ENCODE peak calls at places on chromosomes 16 and 17, in six cellular contexts. D is body of pancreas; V is lower lobe of right lung; L is hepatocyte; C is CD4-positive, alpha-beta memory T cell; J is stomach. F is an unnamed sample. For H3K27me3, the result is how much of the 10 kb centered on the place peaks cover.

GRCh38 chr16:68235882-68236803 is at the start of gene ESRP2:
- DNase-seq in L (peak), D (peak), C (peak), V (peak), J (peak), F (peak)

GRCh38 chr16:64808474-64808873 is 313.4 kb downstream of the CDH11 start:
- DNase-seq in L (no peak), V (no peak), D (no peak), J (no peak), C (no peak), F (no peak)

GRCh38 chr17:6603746-6604325 is 36.7 kb downstream of the KIAA0753 start:
- DNase-seq in V (no peak), L (peak), C (no peak), D (peak), J (peak), F (no peak)

GRCh38 chr17:62713096-62713870 is 85.8 kb downstream of the MRC2 start:
- DNase-seq in V (no peak), C (no peak), D (no peak), L (no peak), J (no peak), F (peak)

GRCh38 chr17:32266389-32267269 is 997 bp downstream of the RHBDL3 start:
- DNase-seq in V (peak), J (no peak), D (peak), C (peak), L (no peak), F (peak)

GRCh38 chr17:266701-267656 is 85.5 kb upstream of the DOC2B start:
- DNase-seq in C (no peak), D (no peak), V (peak), J (peak), L (no peak), F (peak)

GRCh38 chr16:83109736-83110135 is 483.0 kb downstream of the CDH13 start:
- DNase-seq in L (no peak), C (no peak), V (no peak), D (no peak), J (no peak), F (no peak)

GRCh38 chr17:48486557-48486956 is 44.3 kb downstream of the HOXB1 start:
- DNase-seq in J (no peak), D (peak), L (peak), C (no peak), V (no peak), F (peak)

GRCh38 chr16:64225696-64226095 is 896.2 kb downstream of the CDH11 start:
- DNase-seq in L (no peak), V (no peak), D (no peak), J (no peak), C (no peak), F (no peak)

GRCh38 chr16:1613728-1614225 is 1.6 kb downstream of the CRAMP1 start:
- DNase-seq in V (no peak), J (peak), C (no peak), D (peak), L (peak), F (peak)

GRCh38 chr16:67655363-67655762 is 4.7 kb downstream of the ACD start:
- DNase-seq in D (no peak), L (no peak), C (no peak), V (no peak), J (no peak), F (no peak)

GRCh38 chr17:49556183-49556943 is 19.3 kb upstream of the NXPH3 start:
- DNase-seq in V (peak), D (peak), J (peak), C (peak), L (peak), F (peak)

GRCh38 chr16:9103546-9103945 is 12.1 kb downstream of the HAPSTR1 start:
- DNase-seq in V (no peak), C (no peak), L (no peak), J (no peak), D (no peak), F (no peak)

GRCh38 chr17:8121531-8122390 is 2.1 kb downstream of the HES7 start:
- DNase-seq in V (no peak), L (peak), C (peak), J (no peak), D (peak), F (peak)

GRCh38 chr16:77172964-77173363 is 18.0 kb upstream of the MON1B start:
- DNase-seq in D (no peak), C (no peak), L (no peak), V (no peak), J (no peak), F (no peak)

GRCh38 chr17:63961355-63962207 is 11.1 kb downstream of the SCN4A start:
- DNase-seq in D (peak), C (no peak), J (peak), L (peak), V (peak), F (peak)

GRCh38 chr17:3911271-3912053 is 4.8 kb downstream of the P2RX1 start:
- DNase-seq in C (peak), D (peak), J (no peak), V (no peak), L (no peak), F (peak)

GRCh38 chr16:24228514-24228913 is 27.6 kb upstream of the CACNG3 start:
- DNase-seq in D (no peak), J (no peak), C (no peak), V (no peak), L (no peak), F (no peak)

GRCh38 chr16:76931186-76931585 is 259.8 kb upstream of the MON1B start:
- DNase-seq in J (no peak), V (no peak), L (no peak), C (no peak), D (no peak), F (no peak)

GRCh38 chr16:73572135-73572534 is 524.2 kb upstream of the ZFHX3 start:
- DNase-seq in D (peak), L (peak), C (no peak), J (peak), V (peak), F (peak)

GRCh38 chr16:46949216-46949892 is 24.1 kb downstream of the DNAJA2 start:
- DNase-seq in J (peak), D (no peak), C (no peak), L (no peak), V (no peak), F (no peak)

GRCh38 chr16:67157106-67157748 is 2.5 kb downstream of the TRADD start:
- DNase-seq in V (no peak), J (no peak), C (no peak), L (no peak), D (no peak), F (no peak)

GRCh38 chr17:60817187-60817586 is 139.5 kb downstream of the BCAS3 start:
- DNase-seq in D (no peak), V (no peak), L (no peak), J (no peak), C (no peak), F (no peak)

GRCh38 chr16:396605-397004 is 394 bp upstream of the NME4 start:
- DNase-seq in J (no peak), D (peak), C (no peak), L (peak), V (no peak), F (peak)

GRCh38 chr17:65522751-65523404 is 38.6 kb downstream of the AXIN2 start:
- DNase-seq in V (no peak), D (no peak), C (no peak), L (no peak), J (no peak), F (peak)

GRCh38 chr17:19262650-19263620 is 25.8 kb downstream of the EPN2 start:
- DNase-seq in J (no peak), L (peak), D (no peak), V (peak), C (no peak), F (no peak)

GRCh38 chr17:43572368-43572980 is 26.3 kb upstream of the ETV4 start:
- DNase-seq in J (no peak), L (peak), C (no peak), D (no peak), V (no peak), F (no peak)

GRCh38 chr17:3990391-3991127 is 26.3 kb upstream of the ATP2A3 start:
- DNase-seq in V (peak), D (no peak), J (no peak), C (no peak), L (no peak), F (no peak)

GRCh38 chr17:17810374-17811248 is 26.2 kb downstream of the SREBF1 start:
- DNase-seq in D (no peak), J (no peak), C (no peak), V (no peak), L (peak), F (peak)

GRCh38 chr16:51821527-51821926 is 670.5 kb upstream of the SALL1 start:
- DNase-seq in D (no peak), J (no peak), L (no peak), C (no peak), V (no peak), F (no peak)

GRCh38 chr17:76036497-76037380 is 9.6 kb upstream of the EVPL start:
- DNase-seq in L (no peak), J (no peak), V (no peak), C (no peak), D (no peak), F (peak)

GRCh38 chr16:47197536-47198179 is 53.9 kb upstream of the NETO2 start:
- DNase-seq in D (no peak), L (no peak), C (no peak), J (no peak), V (no peak), F (no peak)

GRCh38 chr16:12793120-12793889 is 10.4 kb downstream of the CPPED1 start:
- DNase-seq in D (no peak), C (no peak), V (no peak), J (no peak), L (no peak), F (peak)

GRCh38 chr17:19415806-19416775 is 5.1 kb downstream of the RNF112 start:
- DNase-seq in J (no peak), D (no peak), L (no peak), V (no peak), C (no peak), F (peak)

GRCh38 chr16:27474921-27475320 is 72.9 kb downstream of the IL21R start:
- DNase-seq in C (no peak), D (no peak), J (no peak), L (no peak), V (no peak), F (no peak)

GRCh38 chr16:86892509-86892908 is 314.2 kb downstream of the FOXL1 start:
- DNase-seq in J (no peak), L (no peak), V (no peak), D (no peak), C (no peak), F (no peak)

GRCh38 chr16:11833951-11834695 is 17.2 kb downstream of the RSL1D1 start:
- DNase-seq in L (peak), D (no peak), C (no peak), J (no peak), V (no peak), F (no peak)

GRCh38 chr17:74282587-74283370 is 8.7 kb downstream of the DNAI2 start:
- DNase-seq in D (no peak), J (no peak), C (peak), V (no peak), L (peak), F (no peak)

GRCh38 chr17:62902573-62903229 is 63.3 kb upstream of the TANC2 start:
- DNase-seq in L (no peak), D (no peak), V (no peak), J (no peak), C (no peak), F (no peak)

GRCh38 chr16:48126801-48127644 is 28.8 kb downstream of the ABCC12 start:
- DNase-seq in L (peak), J (peak), V (peak), C (no peak), D (peak), F (peak)

DNA sequence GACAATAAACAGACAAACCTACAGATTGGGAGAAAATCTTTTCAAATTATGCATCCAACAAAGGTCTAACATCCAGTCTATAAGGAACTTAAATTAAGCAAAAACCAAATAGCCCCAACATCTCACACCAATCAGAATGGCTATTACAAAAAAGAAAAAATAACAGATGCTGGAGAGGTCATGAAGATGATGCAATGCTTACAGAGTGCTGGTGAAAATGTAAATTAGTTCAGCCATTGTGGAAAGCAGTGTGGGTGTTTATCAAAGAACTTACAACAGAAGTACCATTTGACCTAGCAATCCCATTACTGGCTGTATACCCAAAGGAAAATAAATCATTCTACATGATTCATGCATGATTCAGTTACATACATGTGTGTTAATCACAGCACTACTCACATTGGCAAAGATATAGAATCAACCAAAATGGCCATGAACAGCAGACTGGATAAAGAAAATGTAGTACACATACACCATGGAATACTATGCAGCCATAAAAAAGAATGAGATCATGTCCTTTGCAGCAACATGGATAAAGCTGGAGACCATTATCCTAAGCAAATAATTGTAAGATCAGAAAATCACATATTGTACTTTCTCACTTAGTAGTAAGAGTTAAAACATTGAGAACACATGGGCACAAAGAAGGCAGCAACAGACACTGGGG is 223.9 kb upstream of the WSB1 start:
- DNase-seq in L (no peak), V (no peak), J (no peak), C (no peak), D (no peak), F (no peak)
- H3K27ac ChIP-seq in L (no peak), V (no peak), J (no peak), C (no peak), D (no peak), F (no peak)

GRCh38 chr17:79188679-79189078 is 114.1 kb downstream of the ENGASE start:
- DNase-seq in V (no peak), D (no peak), J (no peak), C (no peak), L (no peak), F (no peak)

GRCh38 chr17:79187186-79187585 is 112.6 kb downstream of the ENGASE start:
- DNase-seq in L (no peak), D (no peak), J (no peak), C (no peak), V (no peak), F (no peak)

GRCh38 chr17:79186406-79186805 is 111.8 kb downstream of the ENGASE start:
- DNase-seq in J (no peak), C (no peak), L (no peak), V (no peak), D (no peak), F (no peak)

GRCh38 chr17:79189264-79189663 is 114.6 kb downstream of the ENGASE start:
- DNase-seq in J (no peak), V (no peak), C (no peak), D (no peak), L (no peak), F (no peak)

GRCh38 chr17:79188048-79188447 is 113.4 kb downstream of the ENGASE start:
- DNase-seq in C (no peak), V (no peak), L (peak), D (peak), J (no peak), F (peak)
- H3K27me3 ChIP-seq in C (under half), V (half or more), L (half or more), D (under half), J (under half), F (under half)

GRCh38 chr16:4525634-4526277 is 12.8 kb downstream of the CDIP1 start:
- DNase-seq in C (no peak), J (no peak), D (no peak), V (no peak), L (no peak), F (no peak)

GRCh38 chr16:4521971-4522623 is 16.5 kb downstream of the CDIP1 start:
- DNase-seq in C (no peak), D (peak), J (no peak), V (no peak), L (peak), F (no peak)

GRCh38 chr16:4523686-4524085 is 14.9 kb downstream of the CDIP1 start:
- DNase-seq in J (no peak), D (no peak), L (no peak), V (no peak), C (no peak), F (no peak)

GRCh38 chr16:4525069-4525468 is 13.5 kb downstream of the CDIP1 start:
- DNase-seq in C (no peak), V (no peak), D (no peak), J (no peak), L (no peak), F (no peak)

DNA sequence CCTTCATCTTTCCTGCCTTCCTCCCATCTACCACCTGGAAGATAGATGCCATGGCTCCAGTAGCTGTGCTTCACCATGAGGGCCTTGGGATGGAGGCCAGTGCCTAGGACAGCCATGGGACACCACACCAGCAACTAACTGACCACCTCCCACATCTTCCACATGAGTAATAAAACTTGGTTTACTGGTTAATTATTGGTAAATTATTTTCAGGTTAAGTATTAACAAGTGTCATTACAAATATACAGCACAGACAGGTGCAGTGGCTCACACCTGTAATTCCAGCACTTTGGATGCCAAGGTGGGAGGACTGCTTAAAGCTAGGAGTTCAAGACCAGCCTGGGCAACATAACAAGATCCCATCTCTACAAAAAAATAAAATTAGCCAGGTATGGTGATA is 14.0 kb downstream of the CDIP1 start:
- DNase-seq in L (no peak), C (no peak), V (no peak), J (no peak), D (no peak), F (no peak)
- H3K27ac ChIP-seq in L (no peak), C (no peak), V (no peak), J (no peak), D (peak), F (no peak)

DNA sequence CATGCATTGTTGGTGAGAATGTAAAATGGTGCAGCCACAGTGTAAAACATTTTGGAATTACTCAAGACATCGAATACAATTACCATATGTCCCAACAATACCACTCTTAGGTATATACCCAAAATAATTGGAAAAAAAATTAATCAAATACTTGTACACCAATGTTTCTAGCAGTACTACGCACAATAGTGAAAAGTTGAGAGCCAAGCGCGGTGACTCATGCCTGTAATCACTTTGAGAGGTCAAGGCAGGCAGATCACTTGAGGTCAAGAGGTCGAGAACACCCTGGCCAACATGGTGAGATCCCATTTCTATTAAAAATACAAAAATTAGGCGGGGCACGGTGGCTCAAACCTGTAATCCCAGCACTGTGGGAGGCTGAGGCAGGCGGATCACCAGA is 3.5 kb upstream of the MEIOC start:
- DNase-seq in J (no peak), D (no peak), L (no peak), C (no peak), V (no peak), F (no peak)
- H3K27me3 ChIP-seq in J (under half), D (under half), L (under half), C (under half), V (under half), F (half or more)

F was measured in endodermal cell.